ENCODE peak calls at places on chromosomes 13 and 19, in four cellular contexts. C is omental fat pad, G is psoas muscle, M is nephron progenitor cell. I is an unnamed sample.

GRCh38 chr13:57632276-57633140 is 964 bp downstream of the PCDH17 start:
- DNase-seq in M (peak), C (no peak), G (peak), I (peak)

GRCh38 chr19:34487651-34488051 is 6.1 kb downstream of the WTIP start:
- DNase-seq in C (no peak), G (no peak), M (no peak), I (no peak)

GRCh38 chr19:15368051-15368632 is 11.4 kb downstream of the AKAP8 start:
- DNase-seq in M (no peak), C (no peak), G (peak), I (no peak)

GRCh38 chr13:79749985-79750551 is 269.1 kb downstream of the NDFIP2 start:
- DNase-seq in G (peak), M (no peak), C (peak), I (peak)

GRCh38 chr19:50719566-50719965 is at the start of gene SHANK1:
- DNase-seq in M (peak), G (no peak), C (no peak), I (no peak)

GRCh38 chr13:32905063-32905863 is 111.0 kb upstream of the KL start:
- DNase-seq in G (no peak), M (no peak), C (no peak), I (no peak)

GRCh38 chr13:20441879-20442278 is 83.8 kb downstream of the CRYL1 start:
- DNase-seq in M (no peak), C (no peak), G (no peak), I (no peak)

GRCh38 chr13:44573790-44574465 is 2.2 kb downstream of the TSC22D1 start:
- DNase-seq in M (peak), C (no peak), G (peak), I (no peak)

GRCh38 chr19:30605333-30605732 is 233.1 kb downstream of the ZNF536 start:
- DNase-seq in M (no peak), C (no peak), G (no peak), I (no peak)

GRCh38 chr13:97124237-97124636 is 97.9 kb upstream of the MBNL2 start:
- DNase-seq in C (no peak), G (no peak), M (no peak), I (no peak)

GRCh38 chr19:13099073-13099999 is 3.3 kb downstream of the LYL1 start:
- DNase-seq in G (peak), M (peak), C (no peak), I (no peak)

GRCh38 chr19:15154002-15154612 is 46.7 kb downstream of the NOTCH3 start:
- DNase-seq in M (peak), G (no peak), C (no peak), I (no peak)

GRCh38 chr13:29496241-29496712 is 99.2 kb downstream of the SLC7A1 start:
- DNase-seq in G (no peak), C (no peak), M (no peak), I (no peak)

GRCh38 chr19:45782820-45783785 is 813 bp upstream of the DMPK start:
- DNase-seq in M (no peak), G (peak), C (no peak), I (no peak)

GRCh38 chr13:29428310-29428991 is 167.0 kb downstream of the SLC7A1 start:
- DNase-seq in G (peak), M (peak), C (no peak), I (no peak)

GRCh38 chr13:50449465-50449864 is 394.0 kb downstream of the DLEU7 start:
- DNase-seq in G (no peak), M (no peak), C (no peak), I (no peak)

GRCh38 chr19:44785993-44786392 is 8.3 kb downstream of the CBLC start:
- DNase-seq in C (no peak), G (no peak), M (no peak), I (no peak)

GRCh38 chr13:35600137-35600536 is 123.6 kb upstream of the MAB21L1 start:
- DNase-seq in C (no peak), M (no peak), G (no peak), I (no peak)

GRCh38 chr19:29841559-29842367 is 30.0 kb downstream of the CCNE1 start:
- DNase-seq in C (no peak), G (peak), M (peak), I (no peak)

GRCh38 chr19:41548954-41549688 is 26.8 kb upstream of the CEACAM21 start:
- DNase-seq in G (no peak), C (no peak), M (no peak), I (no peak)

GRCh38 chr13:36357231-36357630 is 11.0 kb upstream of the SPART start:
- DNase-seq in M (no peak), G (no peak), C (no peak), I (no peak)

GRCh38 chr13:112693831-112694497 is 4.1 kb downstream of the ATP11A start:
- DNase-seq in G (no peak), M (no peak), C (no peak), I (no peak)

GRCh38 chr13:112741835-112742570 is 52.2 kb downstream of the ATP11A start:
- DNase-seq in M (no peak), C (no peak), G (no peak), I (no peak)

GRCh38 chr19:811511-812048 is 10.2 kb downstream of the PLPPR3 start:
- DNase-seq in C (no peak), G (no peak), M (no peak), I (no peak)

GRCh38 chr13:41458939-41459753 is 1.8 kb downstream of the RGCC start:
- DNase-seq in C (no peak), M (no peak), G (no peak), I (no peak)

GRCh38 chr19:19732579-19733501 is at the start of gene ZNF14:
- DNase-seq in M (peak), G (peak), C (peak), I (peak)
- TF ChIP-seq CTCF in M (no peak), G (no peak), C (no peak), I (no peak)

DNA sequence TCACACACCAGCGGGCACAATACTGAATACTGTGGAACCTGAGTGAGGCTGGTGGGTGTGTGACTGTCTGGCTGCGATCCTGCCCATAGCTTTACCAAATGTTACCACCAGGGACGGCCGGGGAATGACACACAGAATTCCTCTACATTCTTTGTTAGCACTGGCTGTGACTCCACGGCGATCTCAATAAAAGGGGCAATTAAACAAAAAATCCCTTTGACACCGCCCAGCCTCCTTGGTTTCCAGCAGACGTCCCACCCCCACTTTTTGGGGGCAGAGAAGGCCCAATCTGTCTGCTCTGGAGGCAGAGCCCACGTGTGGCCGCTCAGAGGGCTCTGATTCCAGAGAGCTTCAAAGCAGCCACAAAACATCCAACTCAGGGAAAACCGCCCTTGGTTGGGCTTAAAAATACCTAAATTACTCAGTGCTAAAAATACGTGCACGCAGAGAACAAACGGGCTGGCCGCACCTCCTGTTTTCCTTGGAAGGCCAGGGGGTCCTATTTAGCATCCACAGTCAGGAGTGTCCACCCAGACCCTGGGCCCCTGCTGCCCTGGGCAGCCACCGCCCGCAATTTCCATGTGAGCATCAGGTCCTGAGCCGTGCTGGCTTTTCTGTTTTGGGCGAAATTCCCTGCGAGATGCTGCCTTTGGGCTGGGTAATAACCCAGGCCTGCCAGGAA is 47.8 kb downstream of the GADD45B start:
- DNase-seq in G (no peak), C (no peak), M (no peak), I (no peak)
- TF ChIP-seq CTCF in G (no peak), C (no peak), M (peak), I (peak)

GRCh38 chr13:46666727-46667456 is 113.9 kb downstream of the LRCH1 start:
- DNase-seq in M (no peak), G (no peak), C (no peak), I (no peak)
- TF ChIP-seq CTCF in M (no peak), G (no peak), C (no peak), I (no peak)

GRCh38 chr19:38544569-38545315 is 73.0 kb downstream of the MAP4K1 start:
- DNase-seq in C (no peak), M (no peak), G (no peak), I (no peak)
- TF ChIP-seq CTCF in C (no peak), M (no peak), G (no peak), I (peak)